ENCODE peak calls at places on chromosome X, in six cellular contexts. One of them, this sample, is unnamed.

GRCh38 chrX:35841872-35842271 is 43.7 kb downstream of the MAGEB16 start:
- DNase-seq in fibroblast of the aortic adventitia: no peak
- DNase-seq in GM23338: no peak
- DNase-seq in choroid plexus epithelial cell: no peak
- DNase-seq in mammary epithelial cell: no peak
- DNase-seq in HCT116: no peak
- DNase-seq in this sample: no peak

GRCh38 chrX:47181301-47181700 is 12.3 kb upstream of the UBA1 start:
- DNase-seq in choroid plexus epithelial cell: no peak
- DNase-seq in mammary epithelial cell: no peak
- DNase-seq in GM23338: no peak
- DNase-seq in fibroblast of the aortic adventitia: no peak
- DNase-seq in HCT116: no peak
- DNase-seq in this sample: no peak

GRCh38 chrX:111039606-111040005 is 56.4 kb upstream of the PAK3 start:
- DNase-seq in fibroblast of the aortic adventitia: peak; percentile 0
- DNase-seq in mammary epithelial cell: peak; percentile 29
- DNase-seq in GM23338: peak; percentile 2
- DNase-seq in HCT116: no peak
- DNase-seq in choroid plexus epithelial cell: no peak
- DNase-seq in this sample: no peak

GRCh38 chrX:114798902-114799301 is 215.0 kb downstream of the HTR2C start:
- DNase-seq in fibroblast of the aortic adventitia: peak; percentile 13
- DNase-seq in choroid plexus epithelial cell: peak; percentile 12
- DNase-seq in mammary epithelial cell: peak; percentile 23
- DNase-seq in GM23338: no peak
- DNase-seq in HCT116: peak; percentile 38
- DNase-seq in this sample: no peak

GRCh38 chrX:40240844-40241243 is 143.1 kb upstream of the BCOR start:
- DNase-seq in GM23338: no peak
- DNase-seq in fibroblast of the aortic adventitia: no peak
- DNase-seq in choroid plexus epithelial cell: no peak
- DNase-seq in HCT116: no peak
- DNase-seq in mammary epithelial cell: no peak
- DNase-seq in this sample: no peak

GRCh38 chrX:115534383-115534782 is 26.6 kb upstream of the PLS3 start:
- DNase-seq in HCT116: no peak
- DNase-seq in GM23338: no peak
- DNase-seq in choroid plexus epithelial cell: no peak
- DNase-seq in fibroblast of the aortic adventitia: no peak
- DNase-seq in mammary epithelial cell: no peak
- DNase-seq in this sample: no peak

GRCh38 chrX:8192276-8192675 is 21.2 kb upstream of the VCX2 start:
- DNase-seq in fibroblast of the aortic adventitia: no peak
- DNase-seq in HCT116: no peak
- DNase-seq in choroid plexus epithelial cell: no peak
- DNase-seq in mammary epithelial cell: no peak
- DNase-seq in GM23338: no peak
- DNase-seq in this sample: no peak

GRCh38 chrX:140090800-140091275 is 125.5 kb upstream of the CXorf66 start:
- DNase-seq in GM23338: no peak
- DNase-seq in mammary epithelial cell: no peak
- DNase-seq in choroid plexus epithelial cell: no peak
- DNase-seq in HCT116: no peak
- DNase-seq in fibroblast of the aortic adventitia: peak; percentile 1
- DNase-seq in this sample: no peak

GRCh38 chrX:153938226-153938786 is 3.5 kb upstream of the NAA10 start:
- DNase-seq in HCT116: no peak
- DNase-seq in mammary epithelial cell: no peak
- DNase-seq in fibroblast of the aortic adventitia: no peak
- DNase-seq in choroid plexus epithelial cell: no peak
- DNase-seq in GM23338: peak; percentile 22
- DNase-seq in this sample: no peak

GRCh38 chrX:51825432-51825831 is 68.0 kb upstream of the MAGED1 start:
- DNase-seq in mammary epithelial cell: peak; percentile 12
- DNase-seq in choroid plexus epithelial cell: peak; percentile 10
- DNase-seq in GM23338: no peak
- DNase-seq in fibroblast of the aortic adventitia: no peak
- DNase-seq in HCT116: no peak
- DNase-seq in this sample: no peak

GRCh38 chrX:38882894-38883620 is 81.8 kb downstream of the MID1IP1 start:
- DNase-seq in HCT116: peak; percentile 48
- DNase-seq in mammary epithelial cell: peak; percentile 93
- DNase-seq in GM23338: no peak
- DNase-seq in fibroblast of the aortic adventitia: peak; percentile 75
- DNase-seq in choroid plexus epithelial cell: no peak
- DNase-seq in this sample: peak; percentile 40

GRCh38 chrX:49761481-49761880 is 65.7 kb upstream of the PAGE1 start:
- DNase-seq in HCT116: no peak
- DNase-seq in fibroblast of the aortic adventitia: peak; percentile 12
- DNase-seq in choroid plexus epithelial cell: peak; percentile 41
- DNase-seq in mammary epithelial cell: no peak
- DNase-seq in GM23338: peak; percentile 37
- DNase-seq in this sample: no peak

GRCh38 chrX:31038585-31039326 is 33.1 kb downstream of the FTHL17 start:
- DNase-seq in fibroblast of the aortic adventitia: peak; percentile 38
- DNase-seq in choroid plexus epithelial cell: peak; percentile 63
- DNase-seq in GM23338: peak; percentile 58
- DNase-seq in mammary epithelial cell: peak; percentile 6
- DNase-seq in HCT116: no peak
- DNase-seq in this sample: peak; percentile 4

GRCh38 chrX:134600714-134601113 is 57.6 kb downstream of the PLAC1 start:
- DNase-seq in mammary epithelial cell: peak; percentile 28
- DNase-seq in fibroblast of the aortic adventitia: peak; percentile 40
- DNase-seq in GM23338: no peak
- DNase-seq in choroid plexus epithelial cell: peak; percentile 67
- DNase-seq in HCT116: peak; percentile 46
- DNase-seq in this sample: no peak

GRCh38 chrX:1618689-1619088 is 3.8 kb downstream of the ASMT start:
- DNase-seq in choroid plexus epithelial cell: peak; percentile 24
- DNase-seq in HCT116: no peak
- DNase-seq in GM23338: peak; percentile 55
- DNase-seq in mammary epithelial cell: no peak
- DNase-seq in fibroblast of the aortic adventitia: no peak
- DNase-seq in this sample: no peak

GRCh38 chrX:153651540-153652079 is 4.6 kb downstream of the DUSP9 start:
- DNase-seq in HCT116: no peak
- DNase-seq in fibroblast of the aortic adventitia: no peak
- DNase-seq in GM23338: peak; percentile 50
- DNase-seq in mammary epithelial cell: no peak
- DNase-seq in choroid plexus epithelial cell: no peak
- DNase-seq in this sample: no peak

GRCh38 chrX:40005290-40006011 is 92.3 kb downstream of the BCOR start:
- DNase-seq in HCT116: no peak
- DNase-seq in mammary epithelial cell: no peak
- DNase-seq in fibroblast of the aortic adventitia: no peak
- DNase-seq in choroid plexus epithelial cell: no peak
- DNase-seq in GM23338: peak; percentile 9
- DNase-seq in this sample: no peak

GRCh38 chrX:56802428-56802827 is 73.4 kb downstream of the NBDY start:
- DNase-seq in mammary epithelial cell: no peak
- DNase-seq in HCT116: no peak
- DNase-seq in choroid plexus epithelial cell: no peak
- DNase-seq in GM23338: no peak
- DNase-seq in fibroblast of the aortic adventitia: no peak
- DNase-seq in this sample: no peak

GRCh38 chrX:1262369-1262768 is 6.2 kb upstream of the CSF2RA start:
- DNase-seq in fibroblast of the aortic adventitia: no peak
- DNase-seq in HCT116: no peak
- DNase-seq in GM23338: peak; percentile 33
- DNase-seq in choroid plexus epithelial cell: no peak
- DNase-seq in mammary epithelial cell: no peak
- DNase-seq in this sample: no peak

GRCh38 chrX:103386332-103386731 is 10.0 kb downstream of the BEX3 start:
- DNase-seq in fibroblast of the aortic adventitia: no peak
- DNase-seq in HCT116: no peak
- DNase-seq in mammary epithelial cell: no peak
- DNase-seq in GM23338: no peak
- DNase-seq in choroid plexus epithelial cell: no peak
- DNase-seq in this sample: no peak

GRCh38 chrX:52425710-52426245 is 57.0 kb downstream of the XAGE2 start:
- DNase-seq in HCT116: no peak
- DNase-seq in fibroblast of the aortic adventitia: peak; percentile 90
- DNase-seq in choroid plexus epithelial cell: peak; percentile 26
- DNase-seq in GM23338: no peak
- DNase-seq in mammary epithelial cell: no peak
- DNase-seq in this sample: no peak

GRCh38 chrX:37825225-37825842 is 22.0 kb downstream of the DYNLT3 start:
- DNase-seq in HCT116: peak; percentile 8
- DNase-seq in GM23338: peak; percentile 59
- DNase-seq in choroid plexus epithelial cell: peak; percentile 62
- DNase-seq in mammary epithelial cell: peak; percentile 26
- DNase-seq in fibroblast of the aortic adventitia: peak; percentile 49
- DNase-seq in this sample: no peak

GRCh38 chrX:12447448-12448154 is 309.3 kb downstream of the FRMPD4 start:
- DNase-seq in HCT116: no peak
- DNase-seq in choroid plexus epithelial cell: peak; percentile 13
- DNase-seq in fibroblast of the aortic adventitia: peak; percentile 90
- DNase-seq in mammary epithelial cell: peak; percentile 91
- DNase-seq in GM23338: no peak
- DNase-seq in this sample: peak; percentile 14

GRCh38 chrX:147876849-147877646 is 34.7 kb upstream of the FMR1 start:
- DNase-seq in GM23338: no peak
- DNase-seq in fibroblast of the aortic adventitia: no peak
- DNase-seq in HCT116: no peak
- DNase-seq in mammary epithelial cell: no peak
- DNase-seq in choroid plexus epithelial cell: no peak
- DNase-seq in this sample: no peak

GRCh38 chrX:71618787-71619186 is 476 bp upstream of the CXCR3 start:
- DNase-seq in GM23338: no peak
- DNase-seq in mammary epithelial cell: no peak
- DNase-seq in fibroblast of the aortic adventitia: no peak
- DNase-seq in choroid plexus epithelial cell: no peak
- DNase-seq in HCT116: no peak
- DNase-seq in this sample: no peak

GRCh38 chrX:99857455-99857854 is 552.6 kb downstream of the PCDH19 start:
- DNase-seq in fibroblast of the aortic adventitia: no peak
- DNase-seq in HCT116: no peak
- DNase-seq in mammary epithelial cell: no peak
- DNase-seq in GM23338: peak; percentile 45
- DNase-seq in choroid plexus epithelial cell: no peak
- DNase-seq in this sample: no peak

GRCh38 chrX:106378616-106379015 is 210.5 kb downstream of the PWWP3B start:
- DNase-seq in fibroblast of the aortic adventitia: no peak
- DNase-seq in choroid plexus epithelial cell: no peak
- DNase-seq in mammary epithelial cell: no peak
- DNase-seq in HCT116: no peak
- DNase-seq in GM23338: no peak
- DNase-seq in this sample: no peak

GRCh38 chrX:28584025-28584424 is 3.2 kb upstream of the IL1RAPL1 start:
- DNase-seq in HCT116: no peak
- DNase-seq in mammary epithelial cell: no peak
- DNase-seq in GM23338: no peak
- DNase-seq in choroid plexus epithelial cell: peak; percentile 28
- DNase-seq in fibroblast of the aortic adventitia: no peak
- DNase-seq in this sample: no peak

GRCh38 chrX:28586291-28586690 is 955 bp upstream of the IL1RAPL1 start:
- DNase-seq in choroid plexus epithelial cell: peak; percentile 62
- DNase-seq in HCT116: no peak
- DNase-seq in mammary epithelial cell: no peak
- DNase-seq in fibroblast of the aortic adventitia: peak; percentile 25
- DNase-seq in GM23338: peak; percentile 40
- DNase-seq in this sample: no peak

GRCh38 chrX:28585767-28586166 is 1.5 kb upstream of the IL1RAPL1 start:
- DNase-seq in mammary epithelial cell: no peak
- DNase-seq in GM23338: no peak
- DNase-seq in fibroblast of the aortic adventitia: no peak
- DNase-seq in choroid plexus epithelial cell: no peak
- DNase-seq in HCT116: no peak
- DNase-seq in this sample: no peak

GRCh38 chrX:28589048-28589447 is 1.8 kb downstream of the IL1RAPL1 start:
- DNase-seq in HCT116: no peak
- DNase-seq in choroid plexus epithelial cell: no peak
- DNase-seq in fibroblast of the aortic adventitia: no peak
- DNase-seq in GM23338: no peak
- DNase-seq in mammary epithelial cell: no peak
- DNase-seq in this sample: no peak

GRCh38 chrX:28586891-28587635 is at the start of gene IL1RAPL1:
- DNase-seq in fibroblast of the aortic adventitia: peak; percentile 75
- DNase-seq in GM23338: no peak
- DNase-seq in mammary epithelial cell: peak; percentile 8
- DNase-seq in HCT116: no peak
- DNase-seq in choroid plexus epithelial cell: peak; percentile 84
- DNase-seq in this sample: peak; percentile 1
- TF ChIP-seq CTCF in fibroblast of the aortic adventitia: no peak
- TF ChIP-seq CTCF in GM23338: no peak
- TF ChIP-seq CTCF in mammary epithelial cell: no peak
- TF ChIP-seq CTCF in HCT116: peak; percentile 18
- TF ChIP-seq CTCF in choroid plexus epithelial cell: peak; percentile 43
- TF ChIP-seq CTCF in this sample: no peak

GRCh38 chrX:48531359-48531954 is 8.1 kb upstream of the TBC1D25 start:
- DNase-seq in choroid plexus epithelial cell: peak; percentile 62
- DNase-seq in GM23338: no peak
- DNase-seq in HCT116: no peak
- DNase-seq in fibroblast of the aortic adventitia: peak; percentile 86
- DNase-seq in mammary epithelial cell: peak; percentile 75
- DNase-seq in this sample: peak; percentile 42
- H3K4me3 ChIP-seq in choroid plexus epithelial cell: no peak overlapping the region
- H3K4me3 ChIP-seq in GM23338: no peak overlapping the region
- H3K4me3 ChIP-seq in HCT116: no peak overlapping the region
- H3K4me3 ChIP-seq in fibroblast of the aortic adventitia: no peak overlapping the region
- H3K4me3 ChIP-seq in mammary epithelial cell: no peak overlapping the region
- H3K4me3 ChIP-seq in this sample: no peak overlapping the region

DNA sequence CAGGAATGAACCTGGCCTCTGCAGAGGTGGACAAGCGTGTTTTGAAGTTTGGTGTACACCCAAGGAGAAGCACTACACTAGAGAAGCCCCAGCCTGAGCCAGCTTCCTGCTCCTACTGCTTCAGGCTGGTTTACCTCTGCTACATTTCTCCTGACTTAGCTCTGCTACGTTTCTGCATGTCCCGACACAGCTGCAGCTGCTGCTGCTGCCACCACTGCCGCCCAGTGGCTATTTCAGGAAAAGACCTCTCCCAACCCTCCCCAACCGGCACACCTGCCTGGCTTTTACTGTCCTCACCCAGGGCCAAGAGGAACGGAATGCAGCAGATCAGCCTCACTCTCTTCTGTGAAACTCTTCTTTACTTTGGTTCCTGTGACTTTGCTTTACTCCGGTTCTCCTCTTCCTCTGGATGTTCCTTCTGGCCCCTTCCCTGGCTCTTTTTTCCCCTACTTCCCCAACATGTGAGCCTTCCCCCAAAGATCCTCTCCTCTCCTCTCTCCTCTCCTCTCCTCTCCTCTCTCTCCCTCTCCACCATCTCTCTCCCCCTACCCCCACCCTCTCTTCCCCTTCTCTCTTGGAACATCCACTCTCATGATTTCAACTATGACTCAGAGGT is 3.1 kb upstream of the P2RY4 start:
- DNase-seq in HCT116: no peak
- DNase-seq in GM23338: peak; percentile 75
- DNase-seq in mammary epithelial cell: peak; percentile 54
- DNase-seq in fibroblast of the aortic adventitia: peak; percentile 40
- DNase-seq in choroid plexus epithelial cell: peak; percentile 49
- DNase-seq in this sample: peak; percentile 3
- TF ChIP-seq CTCF in HCT116: peak; percentile 60
- TF ChIP-seq CTCF in GM23338: peak; percentile 61
- TF ChIP-seq CTCF in mammary epithelial cell: peak; percentile 70
- TF ChIP-seq CTCF in fibroblast of the aortic adventitia: peak; percentile 69
- TF ChIP-seq CTCF in choroid plexus epithelial cell: peak; percentile 70
- TF ChIP-seq CTCF in this sample: peak; percentile 59

GRCh38 chrX:20271186-20271585 is 4.5 kb upstream of the RPS6KA3 start:
- DNase-seq in choroid plexus epithelial cell: no peak
- DNase-seq in HCT116: no peak
- DNase-seq in GM23338: no peak
- DNase-seq in mammary epithelial cell: no peak
- DNase-seq in fibroblast of the aortic adventitia: no peak
- DNase-seq in this sample: no peak
- H3K4me3 ChIP-seq in choroid plexus epithelial cell: no peak overlapping the region
- H3K4me3 ChIP-seq in HCT116: no peak overlapping the region
- H3K4me3 ChIP-seq in GM23338: no peak overlapping the region
- H3K4me3 ChIP-seq in mammary epithelial cell: no peak overlapping the region
- H3K4me3 ChIP-seq in fibroblast of the aortic adventitia: no peak overlapping the region
- H3K4me3 ChIP-seq in this sample: no peak overlapping the region

This sample was measured in HFF-Myc.